ENCODE peak calls at places on chromosome 1, in nine cellular contexts. U is stimulated activated naive CD8-positive, alpha-beta T cell treated with anti-CD3 and anti-CD28 coated beads, Interleukin-15, amount 100 ng/mL, for 72 hours; F is A172; C is cardiac septum; Z is thoracic aorta; J is HCEC 1CT; S is H9; P is mesothelial cell of epicardium; W is amniotic stem cell. A is an unnamed sample.
A peak's percentile ranks its signal among the peaks of the same experiment; 100 is the strongest.

GRCh38 chr1:227893696-227894305 is 53.9 kb downstream of the WNT9A start:
- DNase-seq in U (no peak), J (no peak), P (peak; percentile 39), C (peak; percentile 46), Z (no peak), S (peak; percentile 25), W (no peak), F (no peak), A (no peak)

GRCh38 chr1:224051086-224051406 is 62.9 kb upstream of the FBXO28 start:
- DNase-seq in J (no peak), Z (no peak), S (no peak), P (no peak), U (no peak), F (no peak), C (no peak), W (no peak), A (no peak)

GRCh38 chr1:243756529-243756928 is 93.5 kb downstream of the AKT3 start:
- DNase-seq in F (no peak), W (no peak), Z (no peak), S (no peak), C (no peak), P (no peak), U (no peak), J (no peak), A (no peak)

GRCh38 chr1:84782311-84782771 is 92.1 kb upstream of the SSX2IP start:
- DNase-seq in Z (no peak), P (peak; percentile 68), J (peak; percentile 36), F (peak; percentile 68), U (peak; percentile 69), S (peak; percentile 89), C (no peak), W (no peak), A (peak; percentile 21)

GRCh38 chr1:149848811-149849210 is 50.6 kb upstream of the BOLA1 start:
- DNase-seq in S (no peak), W (no peak), F (peak; percentile 36), C (no peak), J (peak; percentile 3), U (peak; percentile 1), Z (no peak), P (no peak), A (no peak)

GRCh38 chr1:234961468-234962339 is 166.9 kb downstream of the TOMM20 start:
- DNase-seq in U (peak; percentile 29), F (peak; percentile 87), Z (no peak), W (peak; percentile 40), S (no peak), C (no peak), P (no peak), J (peak; percentile 76), A (peak; percentile 94)

GRCh38 chr1:237032029-237032428 is 10.0 kb upstream of the RYR2 start:
- DNase-seq in P (no peak), J (no peak), S (peak; percentile 62), C (no peak), F (peak; percentile 80), U (no peak), W (no peak), Z (no peak), A (no peak)

GRCh38 chr1:36920801-36921405 is 113.4 kb downstream of the GRIK3 start:
- DNase-seq in S (peak; percentile 18), J (no peak), W (no peak), P (no peak), F (no peak), Z (no peak), U (no peak), C (no peak), A (no peak)

GRCh38 chr1:15153842-15154479 is 414 bp downstream of the TMEM51 start:
- DNase-seq in C (peak; percentile 83), W (no peak), S (peak; percentile 78), F (no peak), Z (no peak), U (peak; percentile 54), P (peak; percentile 77), J (peak; percentile 69), A (no peak)

GRCh38 chr1:113388621-113389355 is 1.5 kb upstream of the MAGI3 start:
- DNase-seq in P (no peak), S (no peak), F (peak; percentile 16), Z (no peak), U (no peak), W (no peak), J (no peak), C (no peak), A (no peak)

GRCh38 chr1:76268341-76268740 is 193.8 kb downstream of the ST6GALNAC3 start:
- DNase-seq in J (no peak), P (no peak), Z (no peak), U (no peak), F (no peak), W (no peak), S (no peak), C (no peak), A (no peak)

GRCh38 chr1:201310986-201311355 is 27.7 kb downstream of the PKP1 start:
- DNase-seq in C (no peak), Z (no peak), U (no peak), F (peak; percentile 89), W (no peak), J (no peak), S (no peak), P (no peak), A (no peak)

GRCh38 chr1:18646776-18647410 is 16.2 kb downstream of the PAX7 start:
- DNase-seq in W (no peak), F (no peak), J (no peak), Z (no peak), U (no peak), C (no peak), P (no peak), S (peak; percentile 67), A (no peak)

GRCh38 chr1:43703836-43704235 is 3.5 kb upstream of the ST3GAL3 start:
- DNase-seq in C (no peak), U (no peak), Z (no peak), J (no peak), P (no peak), W (no peak), S (no peak), F (no peak), A (no peak)

GRCh38 chr1:17177654-17178053 is 27.3 kb upstream of the PADI1 start:
- DNase-seq in P (no peak), J (no peak), C (no peak), F (no peak), S (no peak), Z (no peak), U (no peak), W (no peak), A (no peak)

GRCh38 chr1:62024690-62025089 is 170.0 kb upstream of the L1TD1 start:
- DNase-seq in W (no peak), Z (no peak), F (no peak), S (no peak), P (no peak), J (no peak), C (no peak), U (no peak), A (no peak)

GRCh38 chr1:156151093-156151688 is 2.2 kb upstream of the SEMA4A start:
- DNase-seq in P (no peak), C (no peak), F (no peak), W (no peak), S (no peak), Z (no peak), U (no peak), J (peak; percentile 67), A (peak; percentile 76)

GRCh38 chr1:174769961-174770549 is 229.7 kb upstream of the CACYBP start:
- DNase-seq in P (no peak), F (peak; percentile 62), J (peak; percentile 48), C (no peak), Z (no peak), W (peak; percentile 27), U (no peak), S (no peak), A (peak; percentile 43)

GRCh38 chr1:204455063-204455830 is 39.4 kb downstream of the PIK3C2B start:
- DNase-seq in F (no peak), U (no peak), Z (no peak), J (no peak), P (no peak), C (no peak), S (peak; percentile 78), W (no peak), A (no peak)

A was measured in stromal cell of bone marrow.